ENCODE peak calls at places on chromosomes 4 and X, in eight cellular contexts. One of them, this sample, is unnamed.

GRCh38 chr4:100288167-100288566 is 97.9 kb upstream of the DDIT4L start:
- DNase-seq in AG04449: no peak
- DNase-seq in Daoy: no peak
- DNase-seq in naive thymus-derived CD8-positive, alpha-beta T cell: no peak
- DNase-seq in MCF 10A: peak; percentile 65
- DNase-seq in EL: peak; percentile 59
- DNase-seq in WERI-Rb-1: no peak
- DNase-seq in K562: no peak
- DNase-seq in this sample: no peak

GRCh38 chr4:15197005-15197404 is 194.7 kb downstream of the CPEB2 start:
- DNase-seq in EL: peak; percentile 36
- DNase-seq in K562: peak; percentile 11
- DNase-seq in AG04449: no peak
- DNase-seq in WERI-Rb-1: peak; percentile 9
- DNase-seq in MCF 10A: peak; percentile 30
- DNase-seq in naive thymus-derived CD8-positive, alpha-beta T cell: no peak
- DNase-seq in Daoy: peak; percentile 10
- DNase-seq in this sample: peak; percentile 75

GRCh38 chr4:13980317-13980716 is 352.8 kb upstream of the BOD1L1 start:
- DNase-seq in K562: no peak
- DNase-seq in Daoy: peak; percentile 84
- DNase-seq in WERI-Rb-1: no peak
- DNase-seq in AG04449: peak; percentile 85
- DNase-seq in EL: peak; percentile 92
- DNase-seq in MCF 10A: peak; percentile 38
- DNase-seq in naive thymus-derived CD8-positive, alpha-beta T cell: no peak
- DNase-seq in this sample: no peak

GRCh38 chr4:120066182-120066524 is 495 bp downstream of the MAD2L1 start:
- DNase-seq in naive thymus-derived CD8-positive, alpha-beta T cell: peak; percentile 81
- DNase-seq in WERI-Rb-1: no peak
- DNase-seq in K562: no peak
- DNase-seq in Daoy: peak; percentile 40
- DNase-seq in EL: no peak
- DNase-seq in AG04449: no peak
- DNase-seq in MCF 10A: peak; percentile 36
- DNase-seq in this sample: no peak

GRCh38 chrX:130120746-130121504 is 10.6 kb upstream of the ELF4 start:
- DNase-seq in WERI-Rb-1: no peak
- DNase-seq in K562: peak; percentile 75
- DNase-seq in MCF 10A: peak; percentile 77
- DNase-seq in Daoy: peak; percentile 76
- DNase-seq in AG04449: no peak
- DNase-seq in EL: peak; percentile 80
- DNase-seq in naive thymus-derived CD8-positive, alpha-beta T cell: peak; percentile 76
- DNase-seq in this sample: peak; percentile 90

GRCh38 chr4:16122784-16123183 is 39.0 kb upstream of the PROM1 start:
- DNase-seq in Daoy: no peak
- DNase-seq in K562: no peak
- DNase-seq in naive thymus-derived CD8-positive, alpha-beta T cell: no peak
- DNase-seq in EL: no peak
- DNase-seq in WERI-Rb-1: no peak
- DNase-seq in MCF 10A: no peak
- DNase-seq in AG04449: no peak
- DNase-seq in this sample: no peak

GRCh38 chr4:34261799-34262314 is 1982.5 kb downstream of the ARAP2 start:
- DNase-seq in EL: peak; percentile 5
- DNase-seq in AG04449: no peak
- DNase-seq in MCF 10A: no peak
- DNase-seq in naive thymus-derived CD8-positive, alpha-beta T cell: no peak
- DNase-seq in K562: no peak
- DNase-seq in WERI-Rb-1: no peak
- DNase-seq in Daoy: no peak
- DNase-seq in this sample: peak; percentile 48

GRCh38 chr4:117560329-117560728 is 474.0 kb upstream of the NDST3 start:
- DNase-seq in EL: peak; percentile 0
- DNase-seq in naive thymus-derived CD8-positive, alpha-beta T cell: no peak
- DNase-seq in AG04449: no peak
- DNase-seq in K562: no peak
- DNase-seq in WERI-Rb-1: no peak
- DNase-seq in MCF 10A: peak; percentile 45
- DNase-seq in Daoy: peak; percentile 3
- DNase-seq in this sample: no peak

GRCh38 chr4:48139688-48140087 is 5.6 kb upstream of the TXK start:
- DNase-seq in MCF 10A: peak; percentile 21
- DNase-seq in Daoy: no peak
- DNase-seq in K562: no peak
- DNase-seq in naive thymus-derived CD8-positive, alpha-beta T cell: peak; percentile 71
- DNase-seq in EL: peak; percentile 45
- DNase-seq in WERI-Rb-1: no peak
- DNase-seq in AG04449: no peak
- DNase-seq in this sample: no peak

GRCh38 chrX:38807873-38808272 is 6.6 kb downstream of the MID1IP1 start:
- DNase-seq in K562: no peak
- DNase-seq in WERI-Rb-1: no peak
- DNase-seq in EL: no peak
- DNase-seq in naive thymus-derived CD8-positive, alpha-beta T cell: no peak
- DNase-seq in MCF 10A: no peak
- DNase-seq in Daoy: no peak
- DNase-seq in AG04449: peak; percentile 26
- DNase-seq in this sample: no peak

GRCh38 chrX:48956728-48957414 is 536 bp downstream of the OTUD5 start:
- DNase-seq in K562: no peak
- DNase-seq in EL: no peak
- DNase-seq in naive thymus-derived CD8-positive, alpha-beta T cell: peak; percentile 73
- DNase-seq in AG04449: no peak
- DNase-seq in MCF 10A: no peak
- DNase-seq in WERI-Rb-1: no peak
- DNase-seq in Daoy: peak; percentile 9
- DNase-seq in this sample: no peak

GRCh38 chr4:123832173-123833026 is 435.8 kb downstream of the SPRY1 start:
- DNase-seq in naive thymus-derived CD8-positive, alpha-beta T cell: no peak
- DNase-seq in Daoy: peak; percentile 85
- DNase-seq in K562: no peak
- DNase-seq in WERI-Rb-1: no peak
- DNase-seq in MCF 10A: peak; percentile 91
- DNase-seq in AG04449: peak; percentile 99
- DNase-seq in EL: peak; percentile 99
- DNase-seq in this sample: no peak

GRCh38 chr4:7295917-7296660 is 103.8 kb downstream of the SORCS2 start:
- DNase-seq in EL: peak; percentile 30
- DNase-seq in MCF 10A: peak; percentile 51
- DNase-seq in naive thymus-derived CD8-positive, alpha-beta T cell: no peak
- DNase-seq in K562: peak; percentile 35
- DNase-seq in AG04449: no peak
- DNase-seq in Daoy: peak; percentile 55
- DNase-seq in WERI-Rb-1: peak; percentile 70
- DNase-seq in this sample: peak; percentile 71

GRCh38 chrX:129472116-129472515 is 51.2 kb downstream of the SMARCA1 start:
- DNase-seq in MCF 10A: peak; percentile 25
- DNase-seq in EL: peak; percentile 37
- DNase-seq in Daoy: peak; percentile 2
- DNase-seq in naive thymus-derived CD8-positive, alpha-beta T cell: no peak
- DNase-seq in AG04449: no peak
- DNase-seq in WERI-Rb-1: no peak
- DNase-seq in K562: no peak
- DNase-seq in this sample: no peak

GRCh38 chr4:67273676-67274075 is 271.6 kb downstream of the CENPC start:
- DNase-seq in Daoy: no peak
- DNase-seq in MCF 10A: no peak
- DNase-seq in EL: no peak
- DNase-seq in WERI-Rb-1: no peak
- DNase-seq in AG04449: no peak
- DNase-seq in naive thymus-derived CD8-positive, alpha-beta T cell: no peak
- DNase-seq in K562: no peak
- DNase-seq in this sample: no peak

GRCh38 chrX:48466696-48467095 is 3.4 kb downstream of the SLC38A5 start:
- DNase-seq in K562: peak; percentile 50
- DNase-seq in AG04449: no peak
- DNase-seq in EL: no peak
- DNase-seq in MCF 10A: no peak
- DNase-seq in Daoy: no peak
- DNase-seq in WERI-Rb-1: peak; percentile 61
- DNase-seq in naive thymus-derived CD8-positive, alpha-beta T cell: no peak
- DNase-seq in this sample: peak; percentile 63

GRCh38 chr4:151331276-151332042 is 6.1 kb upstream of the SH3D19 start:
- DNase-seq in K562: no peak
- DNase-seq in naive thymus-derived CD8-positive, alpha-beta T cell: no peak
- DNase-seq in WERI-Rb-1: no peak
- DNase-seq in Daoy: peak; percentile 23
- DNase-seq in MCF 10A: peak; percentile 23
- DNase-seq in EL: peak; percentile 15
- DNase-seq in AG04449: no peak
- DNase-seq in this sample: no peak

GRCh38 chr4:119329837-119330620 is 8.1 kb upstream of the FABP2 start:
- DNase-seq in Daoy: no peak
- DNase-seq in K562: no peak
- DNase-seq in MCF 10A: no peak
- DNase-seq in WERI-Rb-1: peak; percentile 57
- DNase-seq in naive thymus-derived CD8-positive, alpha-beta T cell: no peak
- DNase-seq in EL: no peak
- DNase-seq in AG04449: no peak
- DNase-seq in this sample: no peak

GRCh38 chr4:106266201-106266600 is 49.8 kb downstream of the TBCK start:
- DNase-seq in Daoy: peak; percentile 5
- DNase-seq in naive thymus-derived CD8-positive, alpha-beta T cell: no peak
- DNase-seq in MCF 10A: peak; percentile 52
- DNase-seq in WERI-Rb-1: no peak
- DNase-seq in EL: peak; percentile 52
- DNase-seq in AG04449: peak; percentile 17
- DNase-seq in K562: peak; percentile 10
- DNase-seq in this sample: no peak

GRCh38 chr4:123581802-123582201 is 185.2 kb downstream of the SPRY1 start:
- DNase-seq in naive thymus-derived CD8-positive, alpha-beta T cell: no peak
- DNase-seq in EL: no peak
- DNase-seq in WERI-Rb-1: no peak
- DNase-seq in AG04449: no peak
- DNase-seq in MCF 10A: no peak
- DNase-seq in K562: no peak
- DNase-seq in Daoy: no peak
- DNase-seq in this sample: no peak

This sample was measured in endodermal cell.